ENCODE peak calls at places on chromosomes 7 and 10, in four cellular contexts. One of them, this sample, is unnamed.

GRCh38 chr10:23370106-23370505 is 25.5 kb upstream of the C10orf67 start:
- DNase-seq in A673: peak; percentile 71
- DNase-seq in fibroblast of lung: no peak
- DNase-seq in HepG2: no peak
- DNase-seq in this sample: no peak

GRCh38 chr7:112869111-112869774 is 79.0 kb upstream of the TMEM168 start:
- DNase-seq in A673: peak; percentile 75
- DNase-seq in fibroblast of lung: peak; percentile 43
- DNase-seq in HepG2: peak; percentile 52
- DNase-seq in this sample: peak; percentile 33

GRCh38 chr7:27210441-27211083 is 10.7 kb upstream of the HOXA13 start:
- DNase-seq in A673: peak; percentile 35
- DNase-seq in fibroblast of lung: peak; percentile 41
- DNase-seq in HepG2: no peak
- DNase-seq in this sample: peak; percentile 45

GRCh38 chr7:16847381-16847860 is 34.4 kb downstream of the AGR3 start:
- DNase-seq in A673: no peak
- DNase-seq in fibroblast of lung: no peak
- DNase-seq in HepG2: peak; percentile 50
- DNase-seq in this sample: peak; percentile 90

GRCh38 chr10:69867699-69868558 is 66.2 kb downstream of the COL13A1 start:
- DNase-seq in A673: no peak
- DNase-seq in fibroblast of lung: no peak
- DNase-seq in HepG2: no peak
- DNase-seq in this sample: no peak

GRCh38 chr7:1458676-1459511 is at the start of gene MICALL2:
- DNase-seq in A673: peak; percentile 55
- DNase-seq in fibroblast of lung: peak; percentile 85
- DNase-seq in HepG2: peak; percentile 49
- DNase-seq in this sample: peak; percentile 91

GRCh38 chr7:154753226-154753625 is 249.7 kb downstream of the PAXIP1 start:
- DNase-seq in A673: no peak
- DNase-seq in fibroblast of lung: no peak
- DNase-seq in HepG2: no peak
- DNase-seq in this sample: no peak

GRCh38 chr7:36944843-36945242 is 220.5 kb upstream of the AOAH start:
- DNase-seq in A673: no peak
- DNase-seq in fibroblast of lung: no peak
- DNase-seq in HepG2: no peak
- DNase-seq in this sample: no peak

GRCh38 chr10:132613566-132614348 is 76.2 kb downstream of the INPP5A start:
- DNase-seq in A673: no peak
- DNase-seq in fibroblast of lung: no peak
- DNase-seq in HepG2: no peak
- DNase-seq in this sample: no peak

GRCh38 chr10:70512149-70512611 is 33.6 kb downstream of the PALD1 start:
- DNase-seq in A673: no peak
- DNase-seq in fibroblast of lung: peak; percentile 41
- DNase-seq in HepG2: no peak
- DNase-seq in this sample: no peak

GRCh38 chr7:98398567-98399372 is 2.1 kb downstream of the BAIAP2L1 start:
- DNase-seq in A673: no peak
- DNase-seq in fibroblast of lung: no peak
- DNase-seq in HepG2: no peak
- DNase-seq in this sample: peak; percentile 24

GRCh38 chr7:70193514-70193913 is 595.2 kb downstream of the AUTS2 start:
- DNase-seq in A673: peak; percentile 39
- DNase-seq in fibroblast of lung: peak; percentile 47
- DNase-seq in HepG2: no peak
- DNase-seq in this sample: no peak

GRCh38 chr7:100603697-100604077 is 1.5 kb downstream of the PCOLCE start:
- DNase-seq in A673: peak; percentile 52
- DNase-seq in fibroblast of lung: peak; percentile 48
- DNase-seq in HepG2: no peak
- DNase-seq in this sample: no peak

GRCh38 chr10:46518028-46518725 is 38.3 kb downstream of the GPRIN2 start:
- DNase-seq in A673: no peak
- DNase-seq in fibroblast of lung: no peak
- DNase-seq in HepG2: no peak
- DNase-seq in this sample: no peak

GRCh38 chr10:69088801-69089501 is 1.0 kb downstream of the SRGN start:
- DNase-seq in A673: no peak
- DNase-seq in fibroblast of lung: peak; percentile 72
- DNase-seq in HepG2: no peak
- DNase-seq in this sample: no peak

GRCh38 chr10:81428456-81429134 is 446.4 kb upstream of the NRG3 start:
- DNase-seq in A673: no peak
- DNase-seq in fibroblast of lung: no peak
- DNase-seq in HepG2: no peak
- DNase-seq in this sample: no peak

GRCh38 chr10:8254350-8254749 is 199.9 kb downstream of the GATA3 start:
- DNase-seq in A673: no peak
- DNase-seq in fibroblast of lung: no peak
- DNase-seq in HepG2: no peak
- DNase-seq in this sample: no peak

GRCh38 chr10:3853547-3853989 is 68.6 kb upstream of the KLF6 start:
- DNase-seq in A673: no peak
- DNase-seq in fibroblast of lung: peak; percentile 38
- DNase-seq in HepG2: no peak
- DNase-seq in this sample: no peak

GRCh38 chr10:43170491-43170890 is 32.2 kb downstream of the CSGALNACT2 start:
- DNase-seq in A673: peak; percentile 11
- DNase-seq in fibroblast of lung: peak; percentile 42
- DNase-seq in HepG2: peak; percentile 13
- DNase-seq in this sample: no peak

GRCh38 chr7:44289341-44290249 is 35.8 kb downstream of the CAMK2B start:
- DNase-seq in A673: no peak
- DNase-seq in fibroblast of lung: no peak
- DNase-seq in HepG2: no peak
- DNase-seq in this sample: no peak

GRCh38 chr10:11898033-11898371 is 74.8 kb downstream of the PROSER2 start:
- DNase-seq in A673: no peak
- DNase-seq in fibroblast of lung: no peak
- DNase-seq in HepG2: no peak
- DNase-seq in this sample: no peak

GRCh38 chr7:87564290-87564963 is 36.3 kb downstream of the ABCB1 start:
- DNase-seq in A673: peak; percentile 26
- DNase-seq in fibroblast of lung: no peak
- DNase-seq in HepG2: peak; percentile 20
- DNase-seq in this sample: no peak

GRCh38 chr7:114723308-114723707 is 198.6 kb upstream of the MDFIC start:
- DNase-seq in A673: no peak
- DNase-seq in fibroblast of lung: no peak
- DNase-seq in HepG2: no peak
- DNase-seq in this sample: no peak

GRCh38 chr10:22714524-22715289 is at the start of gene PIP4K2A:
- DNase-seq in A673: peak; percentile 85
- DNase-seq in fibroblast of lung: peak; percentile 68
- DNase-seq in HepG2: peak; percentile 25
- DNase-seq in this sample: no peak

GRCh38 chr10:132241496-132241895 is 54.7 kb downstream of the DPYSL4 start:
- DNase-seq in A673: no peak
- DNase-seq in fibroblast of lung: no peak
- DNase-seq in HepG2: no peak
- DNase-seq in this sample: no peak

GRCh38 chr7:28488061-28488791 is 75.9 kb downstream of the CREB5 start:
- DNase-seq in A673: no peak
- DNase-seq in fibroblast of lung: no peak
- DNase-seq in HepG2: no peak
- DNase-seq in this sample: no peak

GRCh38 chr10:48505394-48506112 is 99.3 kb downstream of the ARHGAP22 start:
- DNase-seq in A673: no peak
- DNase-seq in fibroblast of lung: no peak
- DNase-seq in HepG2: no peak
- DNase-seq in this sample: no peak

GRCh38 chr7:55128693-55129394 is 110.0 kb downstream of the EGFR start:
- DNase-seq in A673: peak; percentile 29
- DNase-seq in fibroblast of lung: peak; percentile 57
- DNase-seq in HepG2: no peak
- DNase-seq in this sample: no peak

GRCh38 chr7:55124989-55125875 is 106.4 kb downstream of the EGFR start:
- DNase-seq in A673: peak; percentile 26
- DNase-seq in fibroblast of lung: peak; percentile 62
- DNase-seq in HepG2: peak; percentile 39
- DNase-seq in this sample: no peak

GRCh38 chr7:55129409-55130078 is 110.7 kb downstream of the EGFR start:
- DNase-seq in A673: no peak
- DNase-seq in fibroblast of lung: peak; percentile 58
- DNase-seq in HepG2: no peak
- DNase-seq in this sample: no peak

GRCh38 chr7:55127135-55127551 is 108.3 kb downstream of the EGFR start:
- DNase-seq in A673: no peak
- DNase-seq in fibroblast of lung: no peak
- DNase-seq in HepG2: no peak
- DNase-seq in this sample: no peak

GRCh38 chr7:55127622-55128081 is 108.8 kb downstream of the EGFR start:
- DNase-seq in A673: no peak
- DNase-seq in fibroblast of lung: peak; percentile 90
- DNase-seq in HepG2: no peak
- DNase-seq in this sample: no peak
- H3K4me1 ChIP-seq in A673: peaks cover 20% of the 10 kb centered on the region
- H3K4me1 ChIP-seq in fibroblast of lung: peaks cover 60% of the 10 kb centered on the region
- H3K4me1 ChIP-seq in HepG2: peaks cover 48% of the 10 kb centered on the region
- H3K4me1 ChIP-seq in this sample: peaks cover 94% of the 10 kb centered on the region

DNA sequence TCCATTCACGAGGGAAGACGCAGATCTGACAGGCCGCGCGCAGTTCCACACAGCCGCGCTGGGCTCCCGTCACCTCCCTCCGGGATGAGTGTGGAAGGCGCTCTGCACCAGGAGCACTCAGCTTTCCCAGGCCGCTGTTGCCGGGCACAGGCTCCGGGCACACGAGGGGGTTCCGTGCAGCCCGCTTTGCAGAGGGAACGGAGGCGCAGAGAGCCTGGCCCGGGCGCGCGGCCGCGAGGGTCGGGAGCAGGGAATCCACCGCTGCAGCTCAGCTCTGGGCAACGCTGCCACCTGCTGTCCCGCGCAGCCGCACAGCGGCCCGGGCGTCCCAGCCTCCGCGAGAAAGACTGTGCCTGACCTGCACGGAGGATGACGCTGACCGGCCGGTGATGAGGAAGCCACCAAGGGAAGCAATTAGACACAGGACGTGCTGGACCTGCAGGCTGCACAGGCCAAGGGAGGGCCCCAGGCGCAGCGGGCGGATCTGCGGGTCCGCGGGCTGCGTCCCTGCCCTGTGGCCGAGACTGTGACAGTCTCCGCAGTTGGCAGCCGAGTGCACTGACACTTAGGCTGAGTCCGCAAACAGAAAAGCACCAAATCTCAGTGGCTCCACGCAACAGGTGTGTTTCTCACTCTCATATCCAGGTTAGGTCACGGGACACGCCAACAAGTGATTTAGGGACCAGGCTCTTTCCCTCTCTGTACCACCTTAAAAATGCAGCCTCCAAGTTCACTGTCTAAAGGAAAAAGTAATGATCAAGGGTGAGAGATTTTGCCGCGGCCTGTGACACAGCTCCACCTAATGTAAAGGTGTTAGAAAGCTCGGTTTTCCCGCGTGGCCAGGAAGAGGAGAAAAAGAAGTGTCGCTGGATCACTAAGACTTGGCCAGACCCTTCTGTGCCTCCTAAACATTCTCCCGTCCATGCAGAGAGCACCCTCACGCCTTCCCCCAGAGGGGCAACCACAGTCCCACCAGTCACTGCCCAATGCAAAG is 94.5 kb downstream of the SEC61G start:
- DNase-seq in A673: peak; percentile 33
- DNase-seq in fibroblast of lung: no peak
- DNase-seq in HepG2: peak; percentile 40
- DNase-seq in this sample: peak; percentile 54
- TF ChIP-seq EZH2 in A673: no peak
- TF ChIP-seq EZH2 in fibroblast of lung: no peak
- TF ChIP-seq EZH2 in HepG2: no peak
- TF ChIP-seq EZH2 in this sample: no peak

GRCh38 chr10:90461437-90462155 is 396.2 kb downstream of the HTR7 start:
- DNase-seq in A673: no peak
- DNase-seq in fibroblast of lung: peak; percentile 38
- DNase-seq in HepG2: no peak
- DNase-seq in this sample: no peak

GRCh38 chr10:90462761-90463160 is 395.1 kb downstream of the HTR7 start:
- DNase-seq in A673: no peak
- DNase-seq in fibroblast of lung: peak; percentile 79
- DNase-seq in HepG2: no peak
- DNase-seq in this sample: no peak

GRCh38 chr10:90458054-90458453 is 399.8 kb downstream of the HTR7 start:
- DNase-seq in A673: no peak
- DNase-seq in fibroblast of lung: no peak
- DNase-seq in HepG2: no peak
- DNase-seq in this sample: no peak

GRCh38 chr10:90458571-90458970 is 399.3 kb downstream of the HTR7 start:
- DNase-seq in A673: no peak
- DNase-seq in fibroblast of lung: no peak
- DNase-seq in HepG2: no peak
- DNase-seq in this sample: no peak
- H3K4me1 ChIP-seq in A673: no peaks in the 10 kb centered on the region
- H3K4me1 ChIP-seq in fibroblast of lung: no peaks in the 10 kb centered on the region
- H3K4me1 ChIP-seq in HepG2: no peaks in the 10 kb centered on the region
- H3K4me1 ChIP-seq in this sample: no peaks in the 10 kb centered on the region

GRCh38 chr10:117137031-117137910 is 799 bp downstream of the VAX1 start:
- DNase-seq in A673: peak; percentile 81
- DNase-seq in fibroblast of lung: no peak
- DNase-seq in HepG2: no peak
- DNase-seq in this sample: no peak

GRCh38 chr10:117138838-117139580 is 939 bp upstream of the VAX1 start:
- DNase-seq in A673: peak; percentile 71
- DNase-seq in fibroblast of lung: no peak
- DNase-seq in HepG2: no peak
- DNase-seq in this sample: no peak

GRCh38 chr10:117139581-117140524 is 1.8 kb upstream of the VAX1 start:
- DNase-seq in A673: no peak
- DNase-seq in fibroblast of lung: no peak
- DNase-seq in HepG2: no peak
- DNase-seq in this sample: no peak

GRCh38 chr10:117136391-117136975 is 1.6 kb downstream of the VAX1 start:
- DNase-seq in A673: peak; percentile 28
- DNase-seq in fibroblast of lung: no peak
- DNase-seq in HepG2: no peak
- DNase-seq in this sample: no peak

DNA sequence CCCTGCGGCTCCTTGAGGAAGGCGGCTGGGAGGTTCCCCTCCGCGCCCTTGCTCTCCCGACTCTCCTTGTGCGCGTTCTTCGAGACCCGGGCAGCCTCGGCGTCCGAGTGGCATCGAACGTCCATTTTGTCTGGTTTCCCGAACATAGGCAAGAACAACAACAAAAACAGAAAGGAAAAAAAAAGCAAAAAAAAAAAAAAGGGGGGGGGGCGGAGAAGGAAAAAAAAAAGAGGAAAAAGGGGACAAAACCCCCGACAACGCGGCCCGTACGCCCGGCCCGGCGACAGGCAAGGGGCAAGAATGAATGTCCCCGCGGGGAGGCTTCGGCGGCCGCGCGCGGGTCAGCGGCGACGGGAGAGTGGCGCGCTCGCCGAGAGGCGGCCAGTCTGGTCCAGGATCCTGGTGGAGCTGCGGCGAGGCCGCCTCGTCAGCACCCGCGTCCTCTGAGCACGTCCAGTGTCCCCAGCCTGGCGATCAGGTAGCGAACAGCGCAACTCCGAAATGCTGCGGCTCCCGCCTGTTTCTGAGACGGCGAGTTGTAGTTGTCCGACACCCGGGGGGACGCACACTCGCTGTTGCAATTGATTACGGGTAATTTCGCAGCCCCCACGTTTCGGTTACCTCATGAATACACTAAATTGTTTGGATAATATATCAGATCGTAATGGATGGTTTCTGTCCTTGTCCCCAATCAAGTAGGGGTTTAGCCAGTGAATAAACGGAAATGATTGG is at the start of gene VAX1:
- DNase-seq in A673: peak; percentile 80
- DNase-seq in fibroblast of lung: no peak
- DNase-seq in HepG2: no peak
- DNase-seq in this sample: no peak
- TF ChIP-seq EZH2 in A673: no peak
- TF ChIP-seq EZH2 in fibroblast of lung: no peak
- TF ChIP-seq EZH2 in HepG2: no peak
- TF ChIP-seq EZH2 in this sample: no peak